ENCODE peak calls at places on chromosome 1, in eight cellular contexts. G is BE2C; L is kidney glomerular epithelial cell; T is heart right ventricle; M is NCI-H1417 treated with DMSO at 0.1 percent for 48 hours; F is stimulated activated CD4-positive, alpha-beta T cell treated with anti-CD3 and anti-CD28 coated beads, TNF-alpha, amount 100 ng/mL, for 48 hours; P is aorta; J is activated CD8-positive, alpha-beta memory T cell treated with anti-CD3 and anti-CD28 coated beads, Interleukin-2, amount 10 ng/mL, durations not matched to agents 7 days and 5 days. H is an unnamed sample.

GRCh38 chr1:35675773-35676172 is 34.4 kb upstream of the PSMB2 start:
- DNase-seq in M (no peak), T (no peak), G (no peak), F (no peak), J (no peak), L (peak; percentile 33), P (no peak), H (no peak)

GRCh38 chr1:234261545-234261944 is 111.7 kb upstream of the COA6 start:
- DNase-seq in T (no peak), J (no peak), L (no peak), P (no peak), G (no peak), F (no peak), M (no peak), H (no peak)

GRCh38 chr1:205824180-205824579 is 11.2 kb upstream of the SLC41A1 start:
- DNase-seq in F (no peak), P (no peak), T (no peak), M (no peak), L (no peak), G (no peak), J (no peak), H (no peak)

GRCh38 chr1:9145021-9145668 is 16.2 kb upstream of the GPR157 start:
- DNase-seq in T (no peak), G (peak; percentile 13), M (no peak), F (no peak), J (no peak), L (no peak), P (peak; percentile 37), H (no peak)

GRCh38 chr1:60848583-60849188 is 233.7 kb upstream of the NFIA start:
- DNase-seq in M (no peak), L (peak; percentile 34), T (no peak), J (no peak), P (no peak), G (no peak), F (no peak), H (no peak)

GRCh38 chr1:53198241-53198651 is 1.6 kb downstream of the CPT2 start:
- DNase-seq in L (no peak), M (no peak), P (no peak), F (no peak), G (no peak), J (no peak), T (no peak), H (no peak)

GRCh38 chr1:202959276-202959620 is 1.1 kb upstream of the ADIPOR1 start:
- DNase-seq in T (no peak), G (no peak), F (no peak), M (no peak), L (peak; percentile 39), J (no peak), P (no peak), H (no peak)

GRCh38 chr1:147565189-147565980 is 24.1 kb downstream of the BCL9 start:
- DNase-seq in F (no peak), M (no peak), P (no peak), L (no peak), J (no peak), G (no peak), T (no peak), H (no peak)

GRCh38 chr1:47870480-47870879 is 126.7 kb downstream of the TRABD2B start:
- DNase-seq in M (no peak), G (no peak), F (no peak), L (no peak), P (no peak), J (no peak), T (no peak), H (no peak)

GRCh38 chr1:218259800-218260199 is 25.3 kb upstream of the RRP15 start:
- DNase-seq in L (no peak), P (no peak), F (no peak), J (no peak), T (no peak), G (no peak), M (no peak), H (no peak)

GRCh38 chr1:31934706-31935629 is 3.2 kb downstream of the PTP4A2 start:
- DNase-seq in L (peak; percentile 20), F (no peak), P (no peak), T (no peak), M (no peak), J (no peak), G (no peak), H (no peak)

GRCh38 chr1:36740446-36740845 is 257.7 kb upstream of the CSF3R start:
- DNase-seq in P (no peak), M (no peak), L (no peak), G (no peak), F (no peak), J (no peak), T (no peak), H (no peak)

GRCh38 chr1:9033363-9033762 is 7.1 kb upstream of the SLC2A7 start:
- DNase-seq in P (no peak), G (no peak), T (no peak), L (no peak), M (no peak), J (no peak), F (no peak), H (no peak)

GRCh38 chr1:69671363-69672010 is 103.8 kb downstream of the LRRC7 start:
- DNase-seq in P (no peak), L (no peak), G (no peak), T (no peak), F (no peak), J (no peak), M (no peak), H (no peak)

GRCh38 chr1:39692152-39693064 is 1.2 kb upstream of the HPCAL4 start:
- DNase-seq in J (no peak), L (no peak), T (no peak), G (no peak), P (no peak), M (no peak), F (no peak), H (no peak)

GRCh38 chr1:5983361-5984103 is 8.7 kb downstream of the NPHP4 start:
- DNase-seq in L (no peak), G (no peak), P (no peak), F (no peak), M (no peak), J (no peak), T (no peak), H (no peak)